ENCODE peak calls at places on chromosomes 4 and X, in four cellular contexts. Y, X, C and N are unnamed samples. For H3K9me3, the result is how much of the 10 kb centered on the place peaks cover.

GRCh38 chr4:164095313-164096110 is 601.0 kb downstream of the TMA16 start:
- DNase-seq in Y (no peak), X (no peak), C (no peak), N (no peak)

GRCh38 chr4:37891221-37892159 is 606 bp downstream of the TBC1D1 start:
- DNase-seq in Y (no peak), X (no peak), C (peak), N (peak)

GRCh38 chr4:176971576-176972105 is 178.9 kb upstream of the VEGFC start:
- DNase-seq in Y (no peak), X (no peak), C (no peak), N (no peak)

GRCh38 chrX:2435465-2435864 is 65.3 kb downstream of the DHRSX start:
- DNase-seq in Y (no peak), X (no peak), C (no peak), N (no peak)

GRCh38 chr4:6278801-6279197 is 9.1 kb downstream of the WFS1 start:
- DNase-seq in Y (peak), X (no peak), C (peak), N (no peak)

GRCh38 chr4:38605794-38606586 is 58.0 kb upstream of the KLF3 start:
- DNase-seq in Y (no peak), X (no peak), C (no peak), N (no peak)

GRCh38 chrX:138775501-138775900 is 64.0 kb upstream of the FGF13 start:
- DNase-seq in Y (peak), X (no peak), C (no peak), N (no peak)

GRCh38 chr4:122612540-122612939 is 8.3 kb downstream of the IL21 start:
- DNase-seq in Y (no peak), X (peak), C (no peak), N (no peak)

GRCh38 chrX:130625381-130625780 is 223.6 kb downstream of the RBMX2 start:
- DNase-seq in Y (no peak), X (no peak), C (no peak), N (no peak)

GRCh38 chr4:37568494-37568893 is 117.7 kb downstream of the RELL1 start:
- DNase-seq in Y (no peak), X (no peak), C (no peak), N (no peak)

GRCh38 chr4:10898072-10898471 is 213.5 kb upstream of the CLNK start:
- DNase-seq in Y (no peak), X (no peak), C (no peak), N (no peak)

GRCh38 chrX:41475166-41475565 is 28.0 kb downstream of the NYX start:
- DNase-seq in Y (no peak), X (no peak), C (no peak), N (no peak)

GRCh38 chrX:51837926-51838325 is 55.5 kb upstream of the MAGED1 start:
- DNase-seq in Y (peak), X (no peak), C (peak), N (no peak)

GRCh38 chrX:119757979-119758681 is at the start of gene SOWAHD:
- DNase-seq in Y (peak), X (peak), C (no peak), N (no peak)

GRCh38 chrX:40199704-40200103 is 101.9 kb upstream of the BCOR start:
- DNase-seq in Y (no peak), X (no peak), C (no peak), N (no peak)

GRCh38 chrX:68440940-68441339 is 7.6 kb upstream of the OPHN1 start:
- DNase-seq in Y (peak), X (no peak), C (peak), N (no peak)

GRCh38 chrX:7077241-7077909 is 70.1 kb upstream of the STS start:
- DNase-seq in Y (no peak), X (no peak), C (no peak), N (no peak)

GRCh38 chrX:7074908-7075204 is 72.7 kb upstream of the STS start:
- DNase-seq in Y (no peak), X (no peak), C (no peak), N (no peak)

GRCh38 chrX:7074135-7074907 is 73.2 kb upstream of the STS start:
- DNase-seq in Y (no peak), X (no peak), C (no peak), N (no peak)

GRCh38 chrX:7076245-7076661 is 71.3 kb upstream of the STS start:
- DNase-seq in Y (no peak), X (no peak), C (no peak), N (no peak)

GRCh38 chrX:7077910-7078245 is 69.6 kb upstream of the STS start:
- DNase-seq in Y (no peak), X (no peak), C (no peak), N (no peak)
- H3K9me3 ChIP-seq in Y (under half), X (under half), C (under half), N (under half)

GRCh38 chrX:7119927-7120577 is 27.5 kb upstream of the STS start:
- DNase-seq in Y (no peak), X (no peak), C (no peak), N (no peak)

GRCh38 chrX:7112071-7112470 is 35.4 kb upstream of the STS start:
- DNase-seq in Y (no peak), X (no peak), C (no peak), N (no peak)

GRCh38 chrX:7117587-7117986 is 29.9 kb upstream of the STS start:
- DNase-seq in Y (no peak), X (no peak), C (no peak), N (no peak)

GRCh38 chrX:7115557-7115956 is 32.0 kb upstream of the STS start:
- DNase-seq in Y (no peak), X (no peak), C (no peak), N (no peak)

GRCh38 chrX:7116081-7116480 is 31.4 kb upstream of the STS start:
- DNase-seq in Y (no peak), X (no peak), C (no peak), N (no peak)
- H3K9me3 ChIP-seq in Y (under half), X (under half), C (under half), N (under half)

GRCh38 chr4:137700751-137701150 is 168.5 kb upstream of the PCDH18 start:
- DNase-seq in Y (no peak), X (no peak), C (no peak), N (no peak)

GRCh38 chr4:137707626-137708025 is 175.3 kb upstream of the PCDH18 start:
- DNase-seq in Y (no peak), X (no peak), C (no peak), N (no peak)

GRCh38 chr4:137707221-137707620 is 174.9 kb upstream of the PCDH18 start:
- DNase-seq in Y (no peak), X (no peak), C (no peak), N (no peak)

GRCh38 chr4:137703225-137703624 is 170.9 kb upstream of the PCDH18 start:
- DNase-seq in Y (no peak), X (no peak), C (peak), N (no peak)

GRCh38 chr4:137705171-137705783 is 173.0 kb upstream of the PCDH18 start:
- DNase-seq in Y (peak), X (no peak), C (peak), N (no peak)
- H3K9me3 ChIP-seq in Y (under half), X (under half), C (under half), N (under half)

GRCh38 chrX:152813211-152813610 is 17.3 kb downstream of the CETN2 start:
- DNase-seq in Y (no peak), X (no peak), C (no peak), N (no peak)
- H3K9me3 ChIP-seq in Y (under half), X (under half), C (under half), N (under half)